ENCODE peak calls at places on chromosomes 3 and 15, in ten cellular contexts. S is B cell, X is H7, I is AG09319, Q is T-helper 1 cell, Y is lower leg skin, H is activated T-cell treated with anti-CD3 and anti-CD28 coated beads for 1 hour, U is SW480, C is head of caudate nucleus, K is A549. N is an unnamed sample.

GRCh38 chr3:40546811-40547210 is 22.1 kb downstream of the ZNF621 start:
- DNase-seq in Q (no peak), H (no peak), K (no peak), S (no peak), I (no peak), U (no peak), C (no peak), Y (no peak), X (no peak), N (no peak)

GRCh38 chr3:14464521-14464920 is 62.1 kb downstream of the SLC6A6 start:
- DNase-seq in C (no peak), Y (no peak), H (no peak), X (no peak), K (no peak), Q (no peak), S (no peak), U (no peak), I (no peak), N (no peak)

GRCh38 chr3:127814325-127814781 is 8.0 kb downstream of the MGLL start:
- DNase-seq in Y (no peak), S (no peak), Q (no peak), U (no peak), I (no peak), H (no peak), K (no peak), X (no peak), C (no peak), N (no peak)

GRCh38 chr3:171753025-171753472 is 57.2 kb downstream of the PLD1 start:
- DNase-seq in U (no peak), K (no peak), H (no peak), I (no peak), X (no peak), Q (no peak), Y (no peak), S (no peak), C (no peak), N (no peak)

GRCh38 chr15:40878785-40879184 is 4.8 kb upstream of the RHOV start:
- DNase-seq in S (no peak), K (no peak), Q (no peak), I (no peak), U (peak; percentile 44), C (no peak), H (no peak), Y (no peak), X (peak; percentile 63), N (peak; percentile 29)

GRCh38 chr15:64426845-64427465 is 33.4 kb upstream of the ZNF609 start:
- DNase-seq in S (peak; percentile 9), H (no peak), X (no peak), Q (no peak), I (peak; percentile 20), U (peak; percentile 34), Y (no peak), C (no peak), K (no peak), N (peak; percentile 45)

GRCh38 chr15:93046120-93046519 is 42.9 kb downstream of the RGMA start:
- DNase-seq in U (no peak), C (no peak), K (no peak), H (no peak), I (no peak), X (no peak), Y (no peak), Q (no peak), S (no peak), N (no peak)

GRCh38 chr3:31157893-31158620 is 263.6 kb upstream of the GADL1 start:
- DNase-seq in U (no peak), K (no peak), Y (no peak), Q (no peak), C (no peak), S (no peak), X (no peak), I (no peak), H (no peak), N (no peak)

GRCh38 chr3:56207913-56208312 is 260.4 kb downstream of the ERC2 start:
- DNase-seq in U (no peak), I (peak; percentile 8), Q (no peak), C (no peak), Y (no peak), K (no peak), S (no peak), H (no peak), X (no peak), N (no peak)

GRCh38 chr15:98187549-98187948 is 227.0 kb downstream of the ARRDC4 start:
- DNase-seq in S (no peak), X (no peak), U (no peak), H (no peak), K (no peak), I (no peak), Q (no peak), C (no peak), Y (no peak), N (no peak)

GRCh38 chr15:88938802-88939485 is 25.8 kb upstream of the MFGE8 start:
- DNase-seq in S (no peak), H (no peak), Y (no peak), X (peak; percentile 24), U (no peak), I (no peak), Q (no peak), C (no peak), K (no peak), N (no peak)

GRCh38 chr15:51160484-51160883 is 65.8 kb upstream of the TNFAIP8L3 start:
- DNase-seq in K (no peak), Q (no peak), C (peak; percentile 89), X (no peak), I (no peak), H (no peak), Y (no peak), U (no peak), S (no peak), N (no peak)

GRCh38 chr3:88057650-88058321 is 1.0 kb downstream of the CGGBP1 start:
- DNase-seq in K (no peak), Y (no peak), S (no peak), C (no peak), Q (no peak), I (no peak), U (no peak), H (no peak), X (no peak), N (peak; percentile 6)

GRCh38 chr3:124140751-124141150 is 148.8 kb upstream of the ROPN1 start:
- DNase-seq in C (no peak), S (no peak), X (no peak), K (no peak), U (no peak), H (no peak), I (no peak), Y (no peak), Q (no peak), N (no peak)

GRCh38 chr15:70214266-70214665 is 116.5 kb upstream of the TLE3 start:
- DNase-seq in C (no peak), X (peak; percentile 65), U (no peak), Y (peak; percentile 78), Q (no peak), K (no peak), H (no peak), S (no peak), I (no peak), N (no peak)

GRCh38 chr15:52178765-52179164 is 12.4 kb downstream of the GNB5 start:
- DNase-seq in I (no peak), U (no peak), S (no peak), C (no peak), Y (peak; percentile 81), H (no peak), K (no peak), X (no peak), Q (no peak), N (peak; percentile 12)